ENCODE peak calls at places on chromosome X, in six cellular contexts. A is colonic mucosa, Y is endodermal cell, D is neural progenitor cell, N is endothelial cell of umbilical vein, S is H9. G is an unnamed sample.

GRCh38 chrX:108165349-108166111 is 74.0 kb downstream of the ATG4A start:
- DNase-seq in A (no peak), Y (peak; percentile 80), D (peak; percentile 60), N (peak; percentile 12), S (peak; percentile 63), G (no peak)

GRCh38 chrX:54181196-54181953 is 1.7 kb downstream of the FAM120C start:
- DNase-seq in A (no peak), Y (no peak), D (no peak), N (peak; percentile 18), S (no peak), G (no peak)

GRCh38 chrX:31545726-31546125 is 473.9 kb upstream of the FTHL17 start:
- DNase-seq in A (no peak), Y (no peak), D (no peak), N (peak; percentile 58), S (no peak), G (no peak)

GRCh38 chrX:153744210-153745066 is 19.6 kb upstream of the PLXNB3 start:
- DNase-seq in A (peak; percentile 51), Y (peak; percentile 85), D (peak; percentile 59), N (peak; percentile 10), S (peak; percentile 76), G (no peak)

GRCh38 chrX:119539872-119540271 is 25.3 kb downstream of the STEEP1 start:
- DNase-seq in A (no peak), Y (peak; percentile 49), D (no peak), N (no peak), S (no peak), G (no peak)

GRCh38 chrX:310621-311155 is 7.9 kb downstream of the GTPBP6 start:
- DNase-seq in A (no peak), Y (no peak), D (no peak), N (no peak), S (no peak), G (no peak)

GRCh38 chrX:617401-617800 is 13.2 kb upstream of the SHOX start:
- DNase-seq in A (no peak), Y (peak; percentile 24), D (no peak), N (no peak), S (no peak), G (no peak)

GRCh38 chrX:21972721-21973120 is 32.2 kb downstream of the SMS start:
- DNase-seq in A (no peak), Y (no peak), D (no peak), N (peak; percentile 32), S (no peak), G (peak; percentile 12)

GRCh38 chrX:47366051-47366722 is 4.2 kb upstream of the ZNF157 start:
- DNase-seq in A (peak; percentile 35), Y (peak; percentile 88), D (peak; percentile 79), N (peak; percentile 62), S (peak; percentile 80), G (peak; percentile 59)

GRCh38 chrX:33014086-33014485 is 197.3 kb downstream of the DMD start:
- DNase-seq in A (no peak), Y (no peak), D (no peak), N (no peak), S (no peak), G (no peak)

GRCh38 chrX:150348365-150348764 is 14.8 kb upstream of the MAMLD1 start:
- DNase-seq in A (no peak), Y (peak; percentile 88), D (peak; percentile 50), N (no peak), S (peak; percentile 89), G (no peak)

GRCh38 chrX:118423558-118423957 is 72.1 kb upstream of the DOCK11 start:
- DNase-seq in A (no peak), Y (no peak), D (no peak), N (no peak), S (no peak), G (no peak)

GRCh38 chrX:19174401-19175025 is 52.2 kb upstream of the ADGRG2 start:
- DNase-seq in A (no peak), Y (no peak), D (no peak), N (peak; percentile 2), S (no peak), G (no peak)

GRCh38 chrX:41605144-41605543 is 83.6 kb upstream of the GPR34 start:
- DNase-seq in A (no peak), Y (peak; percentile 52), D (no peak), N (no peak), S (no peak), G (no peak)
- H3K27ac ChIP-seq in A (no peak overlapping the region), Y (no peak overlapping the region), D (no peak overlapping the region), N (no peak overlapping the region), S (peak overlapping the region; percentile 68), G (no peak overlapping the region)

DNA sequence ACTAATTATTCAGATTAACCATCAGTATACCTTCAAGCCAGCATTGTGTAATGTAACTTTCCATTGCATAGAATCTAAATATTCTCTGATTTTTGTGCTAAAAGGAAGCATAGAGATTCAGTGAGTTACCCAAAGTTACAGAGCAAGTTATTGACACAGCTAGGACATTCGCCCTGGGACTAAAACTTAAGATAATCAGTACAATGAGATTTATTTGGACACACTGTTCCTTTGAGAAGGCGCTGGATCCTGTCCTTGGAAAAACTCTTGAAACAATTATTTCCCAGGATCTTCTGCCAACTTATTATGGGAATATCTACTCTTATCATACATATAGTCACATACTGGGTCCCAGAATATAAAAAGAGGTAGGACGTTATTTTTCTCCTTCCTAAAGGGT is 392.0 kb downstream of the UBE2NL start:
- DNase-seq in A (no peak), Y (no peak), D (no peak), N (no peak), S (no peak), G (no peak)
- H3K9me3 ChIP-seq in A (no peaks in the 10 kb centered on the region), Y (peaks cover 26% of the 10 kb centered on the region), D (peaks cover 4% of the 10 kb centered on the region), N (no peaks in the 10 kb centered on the region), S (peaks cover 24% of the 10 kb centered on the region), G (no peaks in the 10 kb centered on the region)

GRCh38 chrX:48574270-48575266 is at the start of gene RBM3:
- DNase-seq in A (peak; percentile 94), Y (peak; percentile 94), D (peak; percentile 91), N (peak; percentile 90), S (peak; percentile 89), G (peak; percentile 93)
- TF ChIP-seq CTCF in A (no peak), Y (peak; percentile 62), D (peak; percentile 47), N (no peak), S (peak; percentile 45), G (peak; percentile 36)

GRCh38 chrX:2690856-2691542 is at the start of gene CD99:
- DNase-seq in A (peak; percentile 93), Y (peak; percentile 94), D (peak; percentile 86), N (peak; percentile 91), S (peak; percentile 76), G (peak; percentile 90)

GRCh38 chrX:2692221-2693122 is 1.4 kb downstream of the CD99 start:
- DNase-seq in A (peak; percentile 58), Y (peak; percentile 70), D (peak; percentile 39), N (peak; percentile 49), S (no peak), G (no peak)

GRCh38 chrX:2691543-2692220 is 587 bp downstream of the CD99 start:
- DNase-seq in A (peak; percentile 70), Y (no peak), D (peak; percentile 49), N (peak; percentile 53), S (no peak), G (no peak)

GRCh38 chrX:2693123-2693438 is 2.0 kb downstream of the CD99 start:
- DNase-seq in A (no peak), Y (no peak), D (no peak), N (no peak), S (no peak), G (no peak)

DNA sequence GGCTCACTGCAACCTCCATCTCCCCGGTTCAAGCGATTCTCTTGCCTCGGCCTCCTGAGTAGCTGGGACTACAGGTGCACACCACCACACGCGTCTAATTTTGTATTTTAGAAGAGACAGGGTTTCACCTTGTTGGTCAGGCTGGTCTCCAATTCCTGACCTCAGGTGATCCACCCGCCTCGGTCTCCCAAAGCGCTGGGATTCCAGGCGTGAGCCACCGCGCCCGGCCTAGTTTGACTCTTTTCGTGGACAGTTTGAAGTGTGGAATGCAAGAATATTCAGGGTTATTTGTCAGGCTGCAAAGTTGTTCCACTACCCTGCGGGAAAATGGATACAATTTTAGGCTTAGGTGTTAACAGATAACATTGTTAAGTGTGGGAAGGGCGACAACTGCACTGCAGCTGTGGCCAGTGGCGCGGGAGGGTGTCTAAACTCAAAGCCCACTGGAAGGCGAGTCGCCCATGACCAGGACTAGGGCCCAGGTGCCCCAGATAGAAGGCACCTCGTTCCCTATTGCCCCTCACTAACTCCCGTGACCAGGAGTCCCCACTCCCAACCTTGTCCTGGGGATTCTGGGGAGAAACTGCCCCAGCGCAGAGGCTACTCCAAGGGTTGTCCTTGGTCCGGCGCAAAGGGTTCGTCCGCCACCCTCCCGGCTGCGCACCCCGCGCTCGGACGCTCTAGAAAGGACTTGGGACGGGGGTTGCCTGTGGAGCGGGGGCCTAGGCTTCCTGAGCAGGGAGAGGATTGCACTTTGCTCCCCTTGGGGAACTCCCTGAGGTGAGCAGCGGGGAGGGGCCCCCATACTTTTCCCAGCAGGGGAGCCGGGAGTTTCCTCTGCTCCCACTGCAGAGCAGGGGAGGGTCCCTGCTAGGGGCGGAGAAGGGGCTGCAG is 1.1 kb upstream of the CD99 start:
- DNase-seq in A (peak; percentile 80), Y (peak; percentile 75), D (peak; percentile 30), N (no peak), S (no peak), G (no peak)
- H3K27ac ChIP-seq in A (peak overlapping the region; percentile 89), Y (no peak overlapping the region), D (no peak overlapping the region), N (no peak overlapping the region), S (no peak overlapping the region), G (no peak overlapping the region)

GRCh38 chrX:155997436-155997835 is at the start of gene IL9R:
- DNase-seq in A (no peak), Y (no peak), D (no peak), N (no peak), S (no peak), G (peak; percentile 22)
- H3K9me3 ChIP-seq in A (no peaks in the 10 kb centered on the region), Y (peaks cover 25% of the 10 kb centered on the region), D (peaks cover 5% of the 10 kb centered on the region), N (no peaks in the 10 kb centered on the region), S (peaks cover 41% of the 10 kb centered on the region), G (no peaks in the 10 kb centered on the region)

DNA sequence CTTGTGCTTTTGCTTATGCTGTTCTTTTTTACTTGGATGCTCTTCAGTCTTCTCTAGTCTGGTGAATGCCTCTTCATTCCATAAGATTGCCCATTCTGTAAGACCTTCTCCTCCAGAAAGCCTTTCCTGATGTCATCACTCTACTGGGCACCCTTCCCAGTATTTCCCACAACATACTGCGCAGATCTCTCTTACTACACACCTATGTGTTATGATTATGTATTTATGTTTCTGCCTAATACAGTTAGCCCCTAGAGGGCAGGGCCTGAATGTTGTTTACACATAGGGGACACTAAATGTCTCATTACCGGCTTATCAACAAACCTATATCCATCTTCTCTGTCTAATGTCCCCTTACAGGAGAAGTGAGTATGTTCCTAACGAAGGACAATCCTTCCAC is 21.1 kb downstream of the AIFM1 start:
- DNase-seq in A (no peak), Y (no peak), D (no peak), N (peak; percentile 4), S (no peak), G (no peak)
- TF ChIP-seq CTCF in A (no peak), Y (no peak), D (no peak), N (no peak), S (no peak), G (no peak)

GRCh38 chrX:136597356-136597755 is 50.6 kb upstream of the CD40LG start:
- DNase-seq in A (no peak), Y (no peak), D (no peak), N (no peak), S (no peak), G (no peak)

GRCh38 chrX:136598631-136599030 is 49.3 kb upstream of the CD40LG start:
- DNase-seq in A (no peak), Y (no peak), D (no peak), N (no peak), S (no peak), G (no peak)

GRCh38 chrX:136600059-136600458 is 47.9 kb upstream of the CD40LG start:
- DNase-seq in A (no peak), Y (no peak), D (no peak), N (no peak), S (no peak), G (no peak)

GRCh38 chrX:136597954-136598353 is 50.0 kb upstream of the CD40LG start:
- DNase-seq in A (no peak), Y (no peak), D (no peak), N (no peak), S (no peak), G (no peak)
- H3K27ac ChIP-seq in A (no peak overlapping the region), Y (no peak overlapping the region), D (no peak overlapping the region), N (no peak overlapping the region), S (no peak overlapping the region), G (no peak overlapping the region)